ENCODE peak calls at places on chromosomes 6 and 20, in ten cellular contexts. Z, Y, F, O, L, H, T, I, X and J are unnamed samples.

GRCh38 chr6:143034689-143035334 is 25.9 kb upstream of the AIG1 start:
- DNase-seq in Z (no peak), Y (no peak), F (no peak), O (peak; percentile 2), L (no peak), H (no peak), T (no peak), I (no peak), X (no peak), J (peak; percentile 60)

GRCh38 chr6:143336446-143337152 is 113.9 kb downstream of the ADAT2 start:
- DNase-seq in Z (peak; percentile 72), Y (no peak), F (no peak), O (no peak), L (no peak), H (no peak), T (no peak), I (no peak), X (no peak), J (no peak)

GRCh38 chr6:118579786-118580185 is 31.7 kb downstream of the PLN start:
- DNase-seq in Z (no peak), Y (no peak), F (no peak), O (no peak), L (no peak), H (no peak), T (no peak), I (no peak), X (no peak), J (no peak)

GRCh38 chr20:50635676-50636600 is 55.4 kb downstream of the RIPOR3 start:
- DNase-seq in Z (peak; percentile 24), Y (no peak), F (peak; percentile 81), O (peak; percentile 59), L (peak; percentile 13), H (peak; percentile 79), T (no peak), I (no peak), X (peak; percentile 56), J (peak; percentile 93)

GRCh38 chr6:170037541-170038250 is 253.2 kb downstream of the DLL1 start:
- DNase-seq in Z (no peak), Y (no peak), F (no peak), O (no peak), L (no peak), H (peak; percentile 64), T (no peak), I (no peak), X (no peak), J (peak; percentile 19)

GRCh38 chr6:73728548-73729205 is 32.7 kb downstream of the CD109 start:
- DNase-seq in Z (no peak), Y (no peak), F (peak; percentile 21), O (no peak), L (no peak), H (no peak), T (no peak), I (no peak), X (no peak), J (no peak)

GRCh38 chr6:129967427-129967826 is 51.0 kb upstream of the L3MBTL3 start:
- DNase-seq in Z (no peak), Y (no peak), F (no peak), O (no peak), L (no peak), H (no peak), T (no peak), I (no peak), X (no peak), J (no peak)

GRCh38 chr6:124999105-124999764 is 37.0 kb downstream of the RNF217 start:
- DNase-seq in Z (no peak), Y (no peak), F (no peak), O (no peak), L (no peak), H (no peak), T (no peak), I (no peak), X (no peak), J (no peak)

GRCh38 chr20:59082981-59083380 is 40.4 kb upstream of the PRELID3B start:
- DNase-seq in Z (no peak), Y (no peak), F (no peak), O (no peak), L (no peak), H (peak; percentile 50), T (no peak), I (no peak), X (no peak), J (no peak)

GRCh38 chr20:36591281-36591680 is 14.3 kb upstream of the RAB5IF start:
- DNase-seq in Z (no peak), Y (no peak), F (no peak), O (no peak), L (no peak), H (no peak), T (no peak), I (no peak), X (no peak), J (no peak)

GRCh38 chr6:12654526-12654925 is 62.0 kb upstream of the PHACTR1 start:
- DNase-seq in Z (no peak), Y (no peak), F (no peak), O (no peak), L (no peak), H (no peak), T (no peak), I (no peak), X (no peak), J (no peak)

GRCh38 chr6:142746524-142746923 is 198.5 kb downstream of the HIVEP2 start:
- DNase-seq in Z (peak; percentile 41), Y (peak; percentile 35), F (peak; percentile 33), O (no peak), L (no peak), H (no peak), T (peak; percentile 35), I (peak; percentile 9), X (no peak), J (no peak)

GRCh38 chr6:44381739-44382138 is 5.8 kb upstream of the CDC5L start:
- DNase-seq in Z (no peak), Y (peak; percentile 70), F (no peak), O (no peak), L (no peak), H (no peak), T (no peak), I (no peak), X (no peak), J (peak; percentile 67)

GRCh38 chr6:131643262-131643631 is 6.1 kb downstream of the ENPP3 start:
- DNase-seq in Z (peak; percentile 9), Y (peak; percentile 63), F (no peak), O (no peak), L (no peak), H (no peak), T (no peak), I (no peak), X (no peak), J (no peak)

GRCh38 chr20:49385471-49385870 is 97.0 kb downstream of the KCNB1 start:
- DNase-seq in Z (peak; percentile 22), Y (peak; percentile 39), F (no peak), O (peak; percentile 12), L (no peak), H (peak; percentile 14), T (no peak), I (no peak), X (no peak), J (no peak)

GRCh38 chr6:106104476-106104875 is 18.3 kb downstream of the PRDM1 start:
- DNase-seq in Z (no peak), Y (no peak), F (no peak), O (no peak), L (no peak), H (no peak), T (no peak), I (no peak), X (no peak), J (no peak)